ENCODE peak calls at places on chromosomes 1 and 21, in five cellular contexts. Z is pancreas, V is body of pancreas, R is foreskin fibroblast, B is Calu3. G is an unnamed sample.

GRCh38 chr1:10916311-10916710 is 96.1 kb upstream of the TARDBP start:
- DNase-seq in Z (no peak), B (no peak), R (no peak), V (no peak), G (no peak)

GRCh38 chr1:55833452-55834160 is 618.4 kb upstream of the USP24 start:
- DNase-seq in B (no peak), R (peak), V (no peak), Z (no peak), G (peak)

GRCh38 chr1:59714966-59715365 is 99.8 kb upstream of the HOOK1 start:
- DNase-seq in Z (no peak), V (no peak), B (no peak), R (no peak), G (no peak)

GRCh38 chr1:51567653-51568052 is 48.6 kb upstream of the EPS15 start:
- DNase-seq in Z (no peak), B (peak), R (peak), V (no peak), G (peak)

GRCh38 chr1:145886390-145886789 is 724 bp upstream of the ANKRD35 start:
- DNase-seq in V (no peak), Z (no peak), R (no peak), B (no peak), G (no peak)

GRCh38 chr1:166925791-166926483 is 49.4 kb downstream of the ILDR2 start:
- DNase-seq in B (no peak), R (no peak), Z (no peak), V (no peak), G (no peak)

GRCh38 chr1:243499711-243500110 is 243.9 kb downstream of the SDCCAG8 start:
- DNase-seq in Z (no peak), R (no peak), B (no peak), V (no peak), G (no peak)

GRCh38 chr1:230509281-230509977 is 83.3 kb upstream of the PGBD5 start:
- DNase-seq in Z (no peak), V (no peak), R (peak), B (peak), G (peak)

GRCh38 chr1:10536133-10536768 is 61.5 kb downstream of the PEX14 start:
- DNase-seq in B (no peak), Z (no peak), R (no peak), V (no peak), G (no peak)

GRCh38 chr1:228216371-228217320 is 8.8 kb downstream of the OBSCN start:
- DNase-seq in Z (peak), V (peak), R (no peak), B (no peak), G (no peak)

GRCh38 chr1:92310185-92310597 is 11.3 kb downstream of the RPAP2 start:
- DNase-seq in B (no peak), V (no peak), R (no peak), Z (no peak), G (no peak)

GRCh38 chr1:202227273-202227672 is 33.7 kb downstream of the LGR6 start:
- DNase-seq in B (no peak), R (no peak), Z (no peak), V (no peak), G (no peak)

GRCh38 chr1:94235189-94236020 is 2.0 kb downstream of the ARHGAP29 start:
- DNase-seq in V (no peak), R (no peak), B (no peak), Z (no peak), G (no peak)

GRCh38 chr1:24383381-24383940 is 30.1 kb downstream of the STPG1 start:
- DNase-seq in R (no peak), Z (no peak), V (no peak), B (no peak), G (no peak)

GRCh38 chr1:246324711-246325110 is 182.4 kb downstream of the SMYD3 start:
- DNase-seq in V (no peak), Z (no peak), B (no peak), R (no peak), G (no peak)

GRCh38 chr1:151539321-151540020 is 638 bp upstream of the TUFT1 start:
- DNase-seq in B (peak), V (peak), R (peak), Z (peak), G (no peak)

GRCh38 chr1:111778541-111779051 is 22.9 kb downstream of the DDX20 start:
- DNase-seq in R (no peak), Z (no peak), B (no peak), V (no peak), G (no peak)

GRCh38 chr1:1211541-1212511 is 2.1 kb downstream of the TNFRSF4 start:
- DNase-seq in V (no peak), R (no peak), B (no peak), Z (peak), G (no peak)

GRCh38 chr1:162663589-162664030 is 31.3 kb downstream of the DDR2 start:
- DNase-seq in Z (no peak), B (no peak), R (peak), V (no peak), G (no peak)

GRCh38 chr1:54310439-54311328 is 95.5 kb downstream of the SSBP3 start:
- DNase-seq in R (no peak), V (peak), Z (peak), B (peak), G (no peak)

GRCh38 chr1:48203287-48203900 is 19.1 kb upstream of the SLC5A9 start:
- DNase-seq in B (peak), Z (no peak), V (no peak), R (peak), G (no peak)

GRCh38 chr21:37753122-37753599 is 163.1 kb downstream of the KCNJ6 start:
- DNase-seq in V (no peak), B (no peak), Z (no peak), R (no peak), G (no peak)

GRCh38 chr1:69673301-69673700 is 105.6 kb downstream of the LRRC7 start:
- DNase-seq in B (no peak), R (no peak), Z (no peak), V (peak), G (no peak)

DNA sequence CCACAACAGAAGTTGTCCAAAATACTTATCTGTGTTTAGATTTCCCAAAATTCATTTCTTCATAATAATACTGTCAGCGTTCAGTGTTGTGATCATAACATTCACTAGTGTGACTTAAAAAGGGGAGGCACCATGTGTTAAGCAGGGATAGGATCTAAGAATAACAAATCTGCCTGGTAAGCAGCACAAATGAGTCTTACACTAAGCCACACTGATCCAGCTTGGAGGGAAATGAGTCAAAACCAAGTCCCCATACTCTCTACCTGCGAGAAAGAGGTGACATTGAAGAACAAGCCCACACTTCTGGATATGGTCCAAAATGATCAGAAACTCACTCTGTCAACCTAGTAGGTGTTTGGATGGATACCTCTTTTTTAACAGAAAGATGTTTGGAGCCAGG is 145.5 kb downstream of the CRB1 start:
- DNase-seq in Z (no peak), V (no peak), R (no peak), B (no peak), G (no peak)
- TF ChIP-seq CTCF in Z (no peak), V (no peak), R (no peak), B (no peak), G (no peak)

DNA sequence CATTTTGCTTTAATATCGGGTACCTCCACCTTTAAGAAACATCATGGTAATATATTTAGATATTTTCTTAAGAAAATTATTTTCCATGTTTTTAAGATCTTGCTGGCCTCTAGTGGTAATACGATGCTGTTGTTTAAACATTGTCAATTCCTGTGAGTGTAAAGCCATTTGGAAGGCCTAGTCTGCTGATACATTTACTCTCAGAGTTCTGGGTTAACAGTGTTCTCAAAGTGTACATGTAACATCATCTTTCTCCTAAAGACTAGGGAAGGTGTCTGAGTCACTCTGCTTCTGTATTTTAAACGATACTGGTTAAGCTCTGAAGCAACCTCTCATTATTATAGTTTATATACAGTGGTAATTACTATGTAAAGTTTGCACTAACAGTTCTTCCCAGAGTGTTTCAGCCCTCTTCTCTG is 189.1 kb downstream of the RASAL2 start:
- DNase-seq in V (no peak), R (peak), B (no peak), Z (no peak), G (peak)
- TF ChIP-seq CTCF in V (peak), R (peak), B (no peak), Z (no peak), G (peak)

GRCh38 chr21:19321688-19322087 is 918.1 kb upstream of the TMPRSS15 start:
- DNase-seq in R (no peak), V (no peak), B (no peak), Z (no peak), G (no peak)

GRCh38 chr21:19326581-19327319 is 923.2 kb upstream of the TMPRSS15 start:
- DNase-seq in Z (no peak), V (no peak), B (no peak), R (no peak), G (no peak)

GRCh38 chr21:19322360-19322759 is 918.8 kb upstream of the TMPRSS15 start:
- DNase-seq in R (no peak), B (no peak), Z (no peak), V (no peak), G (no peak)
- TF ChIP-seq CTCF in R (no peak), B (no peak), Z (no peak), V (peak), G (no peak)

GRCh38 chr1:85583355-85584263 is 3.0 kb downstream of the CCN1 start:
- DNase-seq in B (no peak), V (no peak), R (no peak), Z (no peak), G (no peak)

GRCh38 chr1:85582687-85583354 is 2.3 kb downstream of the CCN1 start:
- DNase-seq in R (peak), B (no peak), Z (no peak), V (no peak), G (no peak)

GRCh38 chr1:85580046-85580411 is 532 bp upstream of the CCN1 start:
- DNase-seq in V (no peak), R (peak), B (peak), Z (no peak), G (no peak)

GRCh38 chr1:85581138-85581801 is 709 bp downstream of the CCN1 start:
- DNase-seq in B (peak), V (peak), Z (peak), R (peak), G (no peak)

DNA sequence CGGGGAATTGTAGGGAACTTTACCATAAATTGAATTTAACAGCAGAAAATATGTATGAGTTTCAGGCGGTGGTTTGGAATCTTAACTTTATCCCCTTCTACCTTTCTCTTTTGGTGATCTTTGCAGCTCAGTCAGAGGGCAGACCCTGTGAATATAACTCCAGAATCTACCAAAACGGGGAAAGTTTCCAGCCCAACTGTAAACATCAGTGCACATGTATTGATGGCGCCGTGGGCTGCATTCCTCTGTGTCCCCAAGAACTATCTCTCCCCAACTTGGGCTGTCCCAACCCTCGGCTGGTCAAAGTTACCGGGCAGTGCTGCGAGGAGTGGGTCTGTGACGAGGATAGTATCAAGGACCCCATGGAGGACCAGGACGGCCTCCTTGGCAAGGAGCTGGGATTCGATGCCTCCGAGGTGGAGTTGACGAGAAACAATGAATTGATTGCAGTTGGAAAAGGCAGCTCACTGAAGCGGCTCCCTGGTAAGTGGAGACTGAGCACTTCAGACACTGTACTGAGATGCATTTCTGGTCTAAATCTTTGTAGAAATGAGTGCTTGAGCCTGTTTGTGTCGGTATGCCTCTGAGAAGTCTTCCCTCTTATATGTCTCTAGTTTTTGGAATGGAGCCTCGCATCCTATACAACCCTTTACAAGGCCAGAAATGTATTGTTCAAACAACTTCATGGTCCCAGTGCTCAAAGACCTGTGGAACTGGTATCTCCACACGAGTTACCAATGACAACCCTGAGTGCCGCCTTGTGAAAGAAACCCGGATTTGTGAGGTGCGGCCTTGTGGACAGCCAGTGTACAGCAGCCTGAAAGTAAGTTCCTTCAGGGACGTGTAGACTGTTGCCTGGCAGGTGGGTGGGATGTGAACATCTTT is 1.5 kb downstream of the CCN1 start:
- DNase-seq in Z (no peak), R (peak), V (peak), B (peak), G (no peak)
- TF ChIP-seq CTCF in Z (no peak), R (peak), V (peak), B (peak), G (peak)

DNA sequence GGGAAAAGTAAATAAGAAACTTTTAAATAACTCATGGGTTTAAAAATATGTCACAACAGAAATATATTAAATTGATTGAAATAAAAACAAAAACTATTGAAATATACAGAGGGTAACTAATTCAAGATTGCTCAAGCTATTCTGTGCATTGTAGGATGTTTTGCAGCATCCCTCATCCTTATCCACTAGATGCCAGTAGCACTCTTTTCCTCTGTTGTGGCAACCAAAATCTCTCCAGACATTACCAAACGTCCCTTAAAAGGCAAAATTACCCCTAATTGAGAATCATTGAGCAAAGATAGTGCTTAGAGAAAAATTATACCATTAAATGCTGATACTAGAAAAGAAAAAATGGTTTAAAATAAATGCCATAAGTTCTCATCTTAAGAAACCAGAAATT is 682.6 kb downstream of the RWDD3 start:
- DNase-seq in R (peak), B (peak), V (no peak), Z (no peak), G (no peak)
- TF ChIP-seq CTCF in R (peak), B (no peak), V (no peak), Z (no peak), G (peak)

GRCh38 chr1:220160027-220160426 is 66.1 kb downstream of the IARS2 start:
- DNase-seq in Z (no peak), R (no peak), B (no peak), V (no peak), G (no peak)

GRCh38 chr1:220157738-220158137 is 63.8 kb downstream of the IARS2 start:
- DNase-seq in R (no peak), Z (no peak), V (no peak), B (no peak), G (no peak)

GRCh38 chr1:220153147-220153546 is 59.2 kb downstream of the IARS2 start:
- DNase-seq in B (no peak), V (no peak), Z (no peak), R (no peak), G (no peak)

GRCh38 chr1:220159026-220159425 is 65.1 kb downstream of the IARS2 start:
- DNase-seq in Z (no peak), B (no peak), R (no peak), V (no peak), G (no peak)

DNA sequence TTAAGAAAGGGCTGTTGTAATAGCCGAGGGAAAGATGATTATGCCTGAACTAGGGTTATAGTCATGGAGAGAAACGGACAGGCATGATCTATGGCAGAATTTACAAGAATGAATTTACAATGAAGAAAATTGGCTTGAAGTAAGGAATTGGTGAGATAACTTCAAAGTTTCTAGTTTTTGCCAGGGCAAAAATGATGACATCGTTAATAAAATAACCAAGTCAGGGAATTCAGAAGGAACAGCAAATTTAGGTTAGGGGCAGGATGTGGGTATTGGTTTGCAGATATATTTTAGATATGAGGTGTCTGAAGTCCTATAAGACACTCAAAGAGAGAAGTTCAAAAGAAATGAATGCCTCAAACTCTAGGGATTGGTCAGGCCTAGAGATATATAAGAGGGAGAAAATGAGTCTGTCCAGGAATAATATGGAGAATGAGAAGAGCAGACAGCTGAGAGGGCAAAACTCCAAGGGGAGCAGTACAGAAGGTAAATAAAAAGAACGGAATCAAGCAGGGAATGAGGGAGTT is 62.8 kb downstream of the IARS2 start:
- DNase-seq in B (no peak), Z (no peak), R (no peak), V (no peak), G (no peak)
- TF ChIP-seq CTCF in B (no peak), Z (no peak), R (no peak), V (no peak), G (no peak)

DNA sequence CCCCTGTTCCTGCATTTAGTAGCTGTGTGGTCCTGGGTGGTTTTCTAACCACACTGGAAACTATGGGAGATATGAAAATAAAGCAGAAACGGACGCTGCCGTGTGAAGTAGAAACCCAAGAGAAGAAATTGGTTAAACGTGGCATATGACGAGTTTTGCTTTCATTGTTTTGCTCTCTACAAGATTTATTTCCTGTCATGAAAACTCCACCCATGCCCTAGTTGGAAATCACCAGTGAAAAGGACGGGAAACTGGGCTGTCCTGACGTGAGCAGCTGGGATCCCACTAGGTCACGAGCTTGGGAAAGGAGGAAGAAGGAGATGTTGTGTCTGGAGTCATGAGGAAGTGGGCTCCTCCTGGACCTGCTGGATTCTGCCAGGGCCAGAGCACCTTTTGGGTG is 120.8 kb upstream of the GADD45A start:
- DNase-seq in V (no peak), B (no peak), R (no peak), Z (no peak), G (no peak)
- TF ChIP-seq CTCF in V (no peak), B (no peak), R (no peak), Z (no peak), G (no peak)